ENCODE peak calls at places on chromosome 7, in ten cellular contexts. X is ovary, T is GM12865, F is fibroblast of lung, V is fibroblast of pulmonary artery, M is NT2/D1, Q is BE2C, Y is heart right ventricle, J is AG10803, P is upper lobe of right lung. N is an unnamed sample.

GRCh38 chr7:108181073-108181985 is 51.2 kb upstream of the LAMB4 start:
- DNase-seq in X (no peak), T (peak; percentile 61), F (peak; percentile 45), V (peak; percentile 85), M (peak; percentile 63), Q (no peak), Y (no peak), J (peak; percentile 58), P (no peak), N (peak; percentile 69)

GRCh38 chr7:21967500-21968099 is 21.9 kb upstream of the CDCA7L start:
- DNase-seq in X (no peak), T (peak; percentile 44), F (peak; percentile 11), V (no peak), M (no peak), Q (no peak), Y (no peak), J (peak; percentile 6), P (no peak), N (peak; percentile 46)

GRCh38 chr7:142813262-142813661 is 41.6 kb upstream of the EPHB6 start:
- DNase-seq in X (no peak), T (no peak), F (peak; percentile 86), V (peak; percentile 57), M (peak; percentile 87), Q (no peak), Y (no peak), J (peak; percentile 53), P (no peak), N (peak; percentile 61)

GRCh38 chr7:105647591-105647990 is 66.3 kb upstream of the EFCAB10 start:
- DNase-seq in X (no peak), T (no peak), F (no peak), V (no peak), M (no peak), Q (peak; percentile 34), Y (no peak), J (no peak), P (no peak), N (no peak)

GRCh38 chr7:80218723-80219122 is 84.1 kb downstream of the GNAI1 start:
- DNase-seq in X (no peak), T (no peak), F (peak; percentile 90), V (peak; percentile 41), M (no peak), Q (no peak), Y (no peak), J (peak; percentile 42), P (no peak), N (peak; percentile 95)

GRCh38 chr7:137402535-137403258 is 59.2 kb upstream of the PTN start:
- DNase-seq in X (no peak), T (no peak), F (no peak), V (no peak), M (no peak), Q (no peak), Y (no peak), J (no peak), P (no peak), N (no peak)

GRCh38 chr7:131068604-131069021 is 259.1 kb upstream of the MKLN1 start:
- DNase-seq in X (no peak), T (no peak), F (peak; percentile 40), V (peak; percentile 39), M (no peak), Q (no peak), Y (no peak), J (peak; percentile 40), P (no peak), N (no peak)

GRCh38 chr7:158358926-158359645 is 228.5 kb downstream of the PTPRN2 start:
- DNase-seq in X (no peak), T (no peak), F (no peak), V (no peak), M (no peak), Q (no peak), Y (no peak), J (no peak), P (no peak), N (no peak)

GRCh38 chr7:22329816-22330524 is 27.0 kb downstream of the RAPGEF5 start:
- DNase-seq in X (no peak), T (no peak), F (no peak), V (no peak), M (no peak), Q (peak; percentile 31), Y (no peak), J (no peak), P (no peak), N (no peak)

GRCh38 chr7:388961-389701 is 99.2 kb downstream of the FOXL3 start:
- DNase-seq in X (peak; percentile 13), T (no peak), F (no peak), V (no peak), M (no peak), Q (no peak), Y (no peak), J (no peak), P (peak; percentile 52), N (no peak)

GRCh38 chr7:150954201-150954985 is 23.7 kb downstream of the KCNH2 start:
- DNase-seq in X (no peak), T (no peak), F (no peak), V (no peak), M (no peak), Q (peak; percentile 32), Y (peak; percentile 22), J (no peak), P (no peak), N (no peak)

GRCh38 chr7:23687011-23687410 is 7.0 kb downstream of the FAM221A start:
- DNase-seq in X (no peak), T (no peak), F (peak; percentile 29), V (no peak), M (no peak), Q (no peak), Y (peak; percentile 27), J (no peak), P (no peak), N (peak; percentile 27)

GRCh38 chr7:115731796-115732471 is 298.6 kb downstream of the TFEC start:
- DNase-seq in X (no peak), T (no peak), F (no peak), V (no peak), M (no peak), Q (no peak), Y (no peak), J (no peak), P (no peak), N (no peak)

DNA sequence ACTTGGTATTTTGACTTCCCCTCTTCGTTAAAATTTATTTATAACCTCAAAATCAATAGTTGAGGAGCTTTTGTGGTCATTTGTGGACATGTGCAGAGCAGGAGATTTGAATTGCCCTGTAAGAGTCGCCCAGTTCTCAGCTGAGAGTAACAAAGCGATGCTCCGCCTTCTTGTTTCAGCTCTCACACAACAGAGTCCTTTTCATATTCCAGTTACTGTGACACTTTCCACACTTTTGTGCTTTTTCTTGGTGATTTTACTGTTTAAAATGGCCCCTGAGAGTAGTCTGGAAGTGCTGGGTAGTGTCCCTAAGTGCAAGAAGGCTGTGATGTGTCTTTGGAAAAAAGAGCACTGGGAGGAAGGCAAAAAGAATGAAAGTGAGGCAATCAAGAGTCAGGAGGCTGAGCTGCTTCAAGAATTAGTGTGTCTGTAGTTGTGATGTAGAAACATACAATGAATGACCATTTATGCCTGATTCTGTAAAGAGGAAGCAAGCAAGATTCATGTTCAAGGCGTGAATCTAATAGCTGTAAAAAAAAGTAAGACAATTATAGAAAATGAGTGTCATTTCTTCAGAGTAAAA is 201.2 kb upstream of the SEMA3E start:
- DNase-seq in X (no peak), T (no peak), F (no peak), V (no peak), M (no peak), Q (no peak), Y (no peak), J (peak; percentile 9), P (no peak), N (peak; percentile 7)
- H3K4me3 ChIP-seq in X (no peak overlapping the region), T (no peak overlapping the region), F (no peak overlapping the region), V (no peak overlapping the region), M (no peak overlapping the region), Q (no peak overlapping the region), Y (no peak overlapping the region), J (no peak overlapping the region), P (no peak overlapping the region), N (no peak overlapping the region)

GRCh38 chr7:135833642-135834041 is 85.0 kb upstream of the FAM180A start:
- DNase-seq in X (no peak), T (no peak), F (no peak), V (no peak), M (no peak), Q (no peak), Y (no peak), J (no peak), P (no peak), N (peak; percentile 33)
- H3K4me3 ChIP-seq in X (no peak overlapping the region), T (no peak overlapping the region), F (no peak overlapping the region), V (no peak overlapping the region), M (no peak overlapping the region), Q (no peak overlapping the region), Y (no peak overlapping the region), J (no peak overlapping the region), P (no peak overlapping the region), N (no peak overlapping the region)

GRCh38 chr7:41696323-41696916 is 6.5 kb downstream of the INHBA start:
- DNase-seq in X (peak; percentile 90), T (peak; percentile 38), F (peak; percentile 90), V (peak; percentile 90), M (peak; percentile 80), Q (peak; percentile 74), Y (peak; percentile 72), J (peak; percentile 75), P (peak; percentile 77), N (peak; percentile 72)

GRCh38 chr7:41700044-41700471 is 2.8 kb downstream of the INHBA start:
- DNase-seq in X (peak; percentile 58), T (no peak), F (no peak), V (no peak), M (no peak), Q (no peak), Y (no peak), J (no peak), P (no peak), N (no peak)

GRCh38 chr7:41698114-41698513 is 4.8 kb downstream of the INHBA start:
- DNase-seq in X (no peak), T (no peak), F (no peak), V (no peak), M (no peak), Q (no peak), Y (no peak), J (no peak), P (no peak), N (no peak)

GRCh38 chr7:41699532-41699931 is 3.4 kb downstream of the INHBA start:
- DNase-seq in X (peak; percentile 52), T (no peak), F (peak; percentile 56), V (peak; percentile 43), M (no peak), Q (no peak), Y (no peak), J (peak; percentile 41), P (no peak), N (no peak)

GRCh38 chr7:41698726-41699125 is 4.2 kb downstream of the INHBA start:
- DNase-seq in X (no peak), T (no peak), F (peak; percentile 81), V (peak; percentile 52), M (no peak), Q (no peak), Y (no peak), J (peak; percentile 68), P (no peak), N (peak; percentile 90)
- H3K4me3 ChIP-seq in X (peak overlapping the region; percentile 39), T (no peak overlapping the region), F (peak overlapping the region; percentile 85), V (peak overlapping the region; percentile 62), M (no peak overlapping the region), Q (no peak overlapping the region), Y (peak overlapping the region; percentile 56), J (peak overlapping the region; percentile 71), P (peak overlapping the region; percentile 48), N (peak overlapping the region; percentile 48)

DNA sequence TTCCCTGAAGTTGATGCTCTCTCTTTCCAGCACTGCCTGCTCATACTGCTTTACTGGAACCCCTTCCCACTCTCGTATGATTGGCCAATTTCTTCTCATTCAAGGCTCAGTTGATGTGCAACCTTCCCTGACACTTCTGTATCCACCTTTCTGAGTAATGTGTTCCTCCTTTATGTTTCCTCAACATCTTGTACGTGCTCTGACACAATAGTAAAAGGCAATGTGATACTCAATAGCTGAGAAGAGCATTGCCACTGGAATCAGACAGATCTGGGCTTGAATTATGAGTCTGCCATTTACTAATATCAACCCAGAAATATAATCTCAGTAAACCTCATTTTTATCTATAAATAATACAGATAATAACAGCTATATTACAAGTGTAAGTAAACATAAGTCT is 34.7 kb downstream of the ARL4A start:
- DNase-seq in X (no peak), T (no peak), F (no peak), V (no peak), M (no peak), Q (no peak), Y (no peak), J (no peak), P (no peak), N (peak; percentile 55)
- H3K4me3 ChIP-seq in X (no peak overlapping the region), T (no peak overlapping the region), F (no peak overlapping the region), V (no peak overlapping the region), M (no peak overlapping the region), Q (no peak overlapping the region), Y (no peak overlapping the region), J (no peak overlapping the region), P (no peak overlapping the region), N (no peak overlapping the region)

N was measured in epithelial cell of esophagus.